ENCODE peak calls at places on chromosomes 5 and 9, in four cellular contexts. C, H, Q and D are unnamed samples.

GRCh38 chr5:1806199-1806598 is 5.0 kb downstream of the NDUFS6 start:
- DNase-seq in C (no peak), H (no peak), Q (no peak), D (no peak)

GRCh38 chr5:10745133-10745532 is 15.9 kb downstream of the DAP start:
- DNase-seq in C (no peak), H (no peak), Q (no peak), D (no peak)

GRCh38 chr9:134570726-134571325 is 70.8 kb upstream of the COL5A1 start:
- DNase-seq in C (no peak), H (no peak), Q (no peak), D (no peak)

GRCh38 chr5:40958811-40959210 is 49.5 kb downstream of the C7 start:
- DNase-seq in C (no peak), H (no peak), Q (no peak), D (no peak)

GRCh38 chr5:143717400-143717799 is 94.6 kb upstream of the HMHB1 start:
- DNase-seq in C (no peak), H (no peak), Q (no peak), D (peak)

GRCh38 chr5:180143656-180144364 is 65.2 kb downstream of the RASGEF1C start:
- DNase-seq in C (no peak), H (no peak), Q (no peak), D (no peak)

GRCh38 chr5:174384509-174384947 is 339.0 kb downstream of the NSG2 start:
- DNase-seq in C (no peak), H (no peak), Q (no peak), D (no peak)

GRCh38 chr5:111998871-111999270 is 241.9 kb upstream of the NREP start:
- DNase-seq in C (no peak), H (no peak), Q (no peak), D (no peak)

GRCh38 chr5:112870976-112871375 is 9.9 kb downstream of the SRP19 start:
- DNase-seq in C (no peak), H (no peak), Q (no peak), D (no peak)